ENCODE peak calls at places on chromosomes 6 and 20, in five cellular contexts. N is OCI-LY7, F is neural progenitor cell, D is heart right ventricle, L is esophagus squamous epithelium. M is an unnamed sample.

GRCh38 chr6:79630883-79631799 is at the start of gene SH3BGRL2:
- DNase-seq in N (no peak), F (peak; percentile 95), D (peak; percentile 71), L (no peak), M (no peak)

GRCh38 chr6:33981421-33981820 is 164.5 kb downstream of the GRM4 start:
- DNase-seq in N (no peak), F (no peak), D (no peak), L (no peak), M (no peak)

GRCh38 chr6:94562846-94563245 is 1014.5 kb upstream of the MANEA start:
- DNase-seq in N (no peak), F (no peak), D (no peak), L (no peak), M (no peak)

GRCh38 chr20:20353574-20353973 is 14.3 kb upstream of the INSM1 start:
- DNase-seq in N (no peak), F (no peak), D (no peak), L (no peak), M (no peak)

GRCh38 chr6:149065658-149066556 is 251.6 kb upstream of the TAB2 start:
- DNase-seq in N (peak; percentile 74), F (no peak), D (no peak), L (no peak), M (no peak)

GRCh38 chr20:13649548-13649947 is 10.8 kb upstream of the TASP1 start:
- DNase-seq in N (no peak), F (peak; percentile 64), D (peak; percentile 55), L (no peak), M (peak; percentile 37)

GRCh38 chr6:159819932-159820640 is 20.0 kb downstream of the PNLDC1 start:
- DNase-seq in N (peak; percentile 54), F (peak; percentile 11), D (no peak), L (no peak), M (no peak)

GRCh38 chr6:111938710-111939109 is 65.5 kb upstream of the FYN start:
- DNase-seq in N (no peak), F (no peak), D (no peak), L (no peak), M (peak; percentile 67)

GRCh38 chr6:37709250-37709931 is 11.7 kb upstream of the MDGA1 start:
- DNase-seq in N (no peak), F (no peak), D (no peak), L (no peak), M (no peak)

GRCh38 chr20:32249030-32249738 is 28.3 kb upstream of the KIF3B start:
- DNase-seq in N (no peak), F (no peak), D (no peak), L (no peak), M (no peak)

GRCh38 chr6:152696543-152696942 is 1.2 kb upstream of the MYCT1 start:
- DNase-seq in N (no peak), F (no peak), D (no peak), L (no peak), M (no peak)

GRCh38 chr20:62305149-62305764 is 2.5 kb downstream of the ADRM1 start:
- DNase-seq in N (no peak), F (no peak), D (no peak), L (no peak), M (no peak)

GRCh38 chr6:9699890-9700289 is 715.0 kb downstream of the TFAP2A start:
- DNase-seq in N (no peak), F (no peak), D (no peak), L (no peak), M (no peak)

GRCh38 chr6:33599413-33599911 is 19.4 kb upstream of the BAK1 start:
- DNase-seq in N (no peak), F (no peak), D (no peak), L (no peak), M (no peak)

GRCh38 chr6:151136141-151136755 is 103.5 kb upstream of the AKAP12 start:
- DNase-seq in N (no peak), F (peak; percentile 69), D (no peak), L (no peak), M (no peak)

GRCh38 chr6:157527471-157527907 is 146.5 kb downstream of the ZDHHC14 start:
- DNase-seq in N (peak; percentile 14), F (no peak), D (no peak), L (no peak), M (no peak)

GRCh38 chr6:38169826-38170526 is 350.4 kb downstream of the ZFAND3 start:
- DNase-seq in N (no peak), F (peak; percentile 48), D (no peak), L (no peak), M (no peak)

GRCh38 chr6:77467038-77467437 is 3.7 kb upstream of the HTR1B start:
- DNase-seq in N (no peak), F (no peak), D (no peak), L (no peak), M (no peak)

GRCh38 chr6:100121854-100122609 is 128.0 kb upstream of the MCHR2 start:
- DNase-seq in N (no peak), F (no peak), D (no peak), L (no peak), M (no peak)

GRCh38 chr6:52512199-52512598 is 64.7 kb downstream of the TRAM2 start:
- DNase-seq in N (no peak), F (no peak), D (peak; percentile 37), L (no peak), M (no peak)

GRCh38 chr20:53302695-53303094 is 290.9 kb downstream of the ZNF217 start:
- DNase-seq in N (no peak), F (no peak), D (no peak), L (no peak), M (no peak)

GRCh38 chr6:25637946-25638345 is 14.1 kb upstream of the SCGN start:
- DNase-seq in N (peak; percentile 5), F (peak; percentile 26), D (no peak), L (no peak), M (no peak)

GRCh38 chr6:113734886-113735481 is 122.2 kb upstream of the MARCKS start:
- DNase-seq in N (no peak), F (no peak), D (no peak), L (no peak), M (no peak)

GRCh38 chr20:62982124-62983075 is 24.4 kb downstream of the BHLHE23 start:
- DNase-seq in N (no peak), F (no peak), D (no peak), L (no peak), M (no peak)

GRCh38 chr6:2384518-2384917 is 139.1 kb upstream of the GMDS start:
- DNase-seq in N (no peak), F (no peak), D (no peak), L (no peak), M (no peak)

GRCh38 chr20:45383131-45383530 is 5.0 kb upstream of the TP53TG5 start:
- DNase-seq in N (no peak), F (no peak), D (no peak), L (no peak), M (no peak)

GRCh38 chr6:156021746-156022396 is 566.2 kb upstream of the NOX3 start:
- DNase-seq in N (no peak), F (no peak), D (no peak), L (no peak), M (no peak)

GRCh38 chr6:37862992-37863391 is 43.5 kb downstream of the ZFAND3 start:
- DNase-seq in N (no peak), F (no peak), D (no peak), L (no peak), M (no peak)

GRCh38 chr6:145483191-145483996 is 251.9 kb downstream of the EPM2A start:
- DNase-seq in N (no peak), F (no peak), D (no peak), L (no peak), M (no peak)

GRCh38 chr6:3540980-3541379 is 84.1 kb upstream of the SLC22A23 start:
- DNase-seq in N (no peak), F (no peak), D (no peak), L (no peak), M (no peak)

GRCh38 chr6:224350-224749 is 67.9 kb upstream of the DUSP22 start:
- DNase-seq in N (no peak), F (no peak), D (no peak), L (no peak), M (no peak)

GRCh38 chr20:35742741-35743523 is 872 bp upstream of the RBM39 start:
- DNase-seq in N (peak; percentile 87), F (peak; percentile 13), D (no peak), L (no peak), M (no peak)
- TF ChIP-seq CTCF in N (no peak), F (no peak), D (no peak), L (no peak), M (no peak)

GRCh38 chr20:36571564-36572504 is 1.6 kb upstream of the TGIF2 start:
- DNase-seq in N (no peak), F (peak; percentile 72), D (no peak), L (no peak), M (no peak)
- H3K4me3 ChIP-seq in N (peak overlapping the region; percentile 88), F (peak overlapping the region; percentile 79), D (no peak overlapping the region), L (no peak overlapping the region), M (peak overlapping the region; percentile 53)

GRCh38 chr6:142459267-142459666 is 157.5 kb downstream of the ADGRG6 start:
- DNase-seq in N (no peak), F (no peak), D (no peak), L (no peak), M (peak; percentile 5)

GRCh38 chr6:142463988-142464387 is 162.2 kb downstream of the ADGRG6 start:
- DNase-seq in N (no peak), F (no peak), D (no peak), L (no peak), M (no peak)

GRCh38 chr6:142458857-142459256 is 157.1 kb downstream of the ADGRG6 start:
- DNase-seq in N (no peak), F (no peak), D (no peak), L (no peak), M (no peak)

GRCh38 chr6:142457638-142458406 is 156.0 kb downstream of the ADGRG6 start:
- DNase-seq in N (no peak), F (no peak), D (no peak), L (no peak), M (no peak)

GRCh38 chr6:142462260-142462659 is 160.5 kb downstream of the ADGRG6 start:
- DNase-seq in N (no peak), F (no peak), D (no peak), L (no peak), M (no peak)
- TF ChIP-seq CTCF in N (peak; percentile 36), F (peak; percentile 28), D (no peak), L (no peak), M (peak; percentile 23)

DNA sequence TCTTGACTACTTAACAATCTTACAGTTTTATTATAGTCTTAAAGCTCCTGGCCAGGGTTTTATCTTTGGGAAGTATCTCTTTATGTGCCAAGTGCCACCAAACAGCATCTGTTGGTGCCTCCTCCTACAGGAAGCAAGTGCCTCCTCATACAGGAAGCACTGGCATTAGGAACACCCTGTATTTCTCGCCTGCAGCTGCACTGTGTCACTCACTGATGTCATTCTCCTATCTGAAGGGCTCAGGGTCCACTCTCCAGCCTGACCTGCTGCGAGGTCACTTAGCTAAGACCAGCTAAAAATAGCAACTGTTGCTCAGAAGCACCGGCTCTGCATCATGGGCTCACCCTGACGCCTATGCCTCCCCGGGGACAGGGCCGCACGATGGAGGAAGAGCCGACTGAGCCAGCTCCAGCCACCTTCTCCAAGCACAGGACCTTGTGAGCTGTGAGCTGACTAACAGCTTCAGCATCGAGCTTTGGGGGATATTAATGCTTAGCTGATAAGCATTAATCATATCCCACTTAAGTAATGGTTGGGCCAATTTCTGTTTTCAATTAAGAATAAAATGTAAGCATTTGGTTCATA is 66.3 kb upstream of the CD93 start:
- DNase-seq in N (no peak), F (no peak), D (peak; percentile 80), L (no peak), M (no peak)
- H3K4me3 ChIP-seq in N (no peak overlapping the region), F (no peak overlapping the region), D (no peak overlapping the region), L (no peak overlapping the region), M (no peak overlapping the region)

M was measured in HFF-Myc.